ENCODE peak calls at places on chromosomes 7 and 10, in five cellular contexts. G is adrenal gland; E is activated CD8-positive, alpha-beta T cell treated with anti-CD3 and anti-CD28 coated beads, Interleukin-2, amount 10 ng/mL, durations not matched to agents 7 days and 5 days; K is pons; O is DMS153. C is an unnamed sample.

GRCh38 chr7:32618987-32619386 is 123.7 kb downstream of the AVL9 start:
- DNase-seq in G (no peak), E (no peak), K (no peak), O (no peak), C (no peak)

GRCh38 chr7:87853237-87853864 is 22.8 kb downstream of the SLC25A40 start:
- DNase-seq in G (no peak), E (no peak), K (no peak), O (no peak), C (no peak)

GRCh38 chr7:34612671-34613070 is 45.3 kb upstream of the NPSR1 start:
- DNase-seq in G (no peak), E (no peak), K (no peak), O (no peak), C (no peak)

GRCh38 chr7:101133621-101134398 is 6.9 kb downstream of the SERPINE1 start:
- DNase-seq in G (no peak), E (no peak), K (no peak), O (no peak), C (no peak)

GRCh38 chr10:10786334-10787090 is 231.2 kb upstream of the CELF2 start:
- DNase-seq in G (no peak), E (no peak), K (no peak), O (no peak), C (no peak)

GRCh38 chr7:136640977-136641376 is 227.5 kb upstream of the CHRM2 start:
- DNase-seq in G (no peak), E (no peak), K (peak), O (no peak), C (no peak)

GRCh38 chr7:137146996-137147720 is 196.4 kb downstream of the PTN start:
- DNase-seq in G (no peak), E (no peak), K (no peak), O (no peak), C (no peak)

GRCh38 chr10:26214538-26215461 is 1.8 kb upstream of the GAD2 start:
- DNase-seq in G (no peak), E (no peak), K (no peak), O (no peak), C (no peak)

GRCh38 chr7:47991741-47992311 is 12.4 kb upstream of the HUS1 start:
- DNase-seq in G (peak), E (peak), K (peak), O (peak), C (peak)

GRCh38 chr7:99693427-99694200 is 13.8 kb upstream of the CYP3A5 start:
- DNase-seq in G (no peak), E (no peak), K (no peak), O (peak), C (no peak)

GRCh38 chr10:103284170-103284569 is 7.2 kb downstream of the INA start:
- DNase-seq in G (no peak), E (no peak), K (no peak), O (no peak), C (no peak)

GRCh38 chr7:259751-260405 is 30.1 kb upstream of the FOXL3 start:
- DNase-seq in G (no peak), E (no peak), K (no peak), O (no peak), C (no peak)

GRCh38 chr10:8591619-8592018 is 537.1 kb downstream of the GATA3 start:
- DNase-seq in G (no peak), E (no peak), K (no peak), O (no peak), C (no peak)

GRCh38 chr10:8060010-8060703 is 5.7 kb downstream of the GATA3 start:
- DNase-seq in G (no peak), E (peak), K (no peak), O (no peak), C (peak)

GRCh38 chr7:46752881-46753366 is 829.0 kb downstream of the TNS3 start:
- DNase-seq in G (no peak), E (no peak), K (no peak), O (no peak), C (no peak)

GRCh38 chr10:34145751-34146150 is 669.3 kb downstream of the PARD3 start:
- DNase-seq in G (no peak), E (no peak), K (no peak), O (no peak), C (no peak)

GRCh38 chr7:92306153-92306552 is 60.4 kb downstream of the ANKIB1 start:
- DNase-seq in G (no peak), E (no peak), K (no peak), O (no peak), C (no peak)

GRCh38 chr7:45973725-45974532 is 52.9 kb upstream of the IGFBP3 start:
- DNase-seq in G (no peak), E (no peak), K (peak), O (peak), C (no peak)

GRCh38 chr7:32214913-32215312 is 144.7 kb upstream of the PDE1C start:
- DNase-seq in G (no peak), E (no peak), K (no peak), O (no peak), C (no peak)

GRCh38 chr7:149635561-149636329 is 137.6 kb downstream of the ZNF467 start:
- DNase-seq in G (no peak), E (no peak), K (no peak), O (no peak), C (no peak)

GRCh38 chr10:46251857-46252847 is 34.6 kb upstream of the ANTXRL start:
- DNase-seq in G (no peak), E (peak), K (no peak), O (no peak), C (no peak)

GRCh38 chr7:151930026-151930653 is 26.1 kb upstream of the GALNTL5 start:
- DNase-seq in G (no peak), E (no peak), K (no peak), O (no peak), C (no peak)

GRCh38 chr10:101221479-101222246 is 7.6 kb downstream of the LBX1 start:
- DNase-seq in G (no peak), E (no peak), K (no peak), O (no peak), C (no peak)

C was measured in activated CD4-positive, alpha-beta memory T cell treated with anti-CD3 and anti-CD28 coated beads, Interleukin-2, amount 10 ng/mL, durations not matched to agents 7 days and 5 days.